ENCODE peak calls at places on chromosomes 13 and 19, in ten cellular contexts. J is IMR-90; L is WERI-Rb-1; D is CD8-positive, alpha-beta memory T cell; F is breast epithelium; B is tibial nerve; C is pancreas; H is stomach; Q is effector memory CD4-positive, alpha-beta T cell; N is colonic mucosa. R is an unnamed sample.

GRCh38 chr13:99617474-99618255 is 116.4 kb downstream of the TM9SF2 start:
- DNase-seq in J (peak), L (peak), D (no peak), F (no peak), B (peak), C (no peak), H (no peak), Q (no peak), N (peak), R (no peak)

GRCh38 chr13:49124693-49125304 is 95.3 kb upstream of the MLNR start:
- DNase-seq in J (no peak), L (no peak), D (no peak), F (no peak), B (no peak), C (no peak), H (no peak), Q (no peak), N (no peak), R (no peak)

GRCh38 chr19:4456843-4457653 is 546 bp downstream of the UBXN6 start:
- DNase-seq in J (peak), L (peak), D (peak), F (no peak), B (no peak), C (peak), H (peak), Q (peak), N (peak), R (peak)

GRCh38 chr13:84315527-84315926 is 433.3 kb upstream of the SLITRK1 start:
- DNase-seq in J (no peak), L (no peak), D (no peak), F (no peak), B (no peak), C (no peak), H (no peak), Q (no peak), N (no peak), R (no peak)

GRCh38 chr13:72960541-72960940 is 98.3 kb upstream of the KLF5 start:
- DNase-seq in J (no peak), L (no peak), D (no peak), F (no peak), B (no peak), C (no peak), H (no peak), Q (no peak), N (no peak), R (no peak)

GRCh38 chr19:57841364-57841763 is 8.3 kb upstream of the ZNF587 start:
- DNase-seq in J (no peak), L (no peak), D (no peak), F (no peak), B (no peak), C (no peak), H (no peak), Q (no peak), N (no peak), R (no peak)

GRCh38 chr19:1274852-1275259 is 474 bp upstream of the FAM174C start:
- DNase-seq in J (no peak), L (peak), D (peak), F (no peak), B (no peak), C (no peak), H (no peak), Q (no peak), N (no peak), R (peak)

GRCh38 chr19:10760268-10760944 is 42.5 kb downstream of the DNM2 start:
- DNase-seq in J (no peak), L (peak), D (no peak), F (no peak), B (no peak), C (no peak), H (no peak), Q (no peak), N (no peak), R (no peak)

GRCh38 chr13:31369213-31369612 is 169.4 kb downstream of the B3GLCT start:
- DNase-seq in J (no peak), L (no peak), D (no peak), F (no peak), B (no peak), C (no peak), H (no peak), Q (no peak), N (no peak), R (no peak)

GRCh38 chr19:55958356-55958755 is 10.7 kb downstream of the NLRP8 start:
- DNase-seq in J (no peak), L (no peak), D (no peak), F (peak), B (no peak), C (no peak), H (no peak), Q (no peak), N (no peak), R (no peak)

GRCh38 chr19:1274081-1274851 is 1.1 kb upstream of the FAM174C start:
- DNase-seq in J (no peak), L (no peak), D (no peak), F (no peak), B (no peak), C (no peak), H (no peak), Q (no peak), N (no peak), R (no peak)

GRCh38 chr13:113854238-113855011 is 9.5 kb downstream of the GAS6 start:
- DNase-seq in J (peak), L (peak), D (no peak), F (peak), B (no peak), C (peak), H (no peak), Q (no peak), N (peak), R (no peak)

GRCh38 chr13:23578411-23579071 is 8.3 kb downstream of the TNFRSF19 start:
- DNase-seq in J (peak), L (peak), D (peak), F (peak), B (peak), C (peak), H (peak), Q (peak), N (peak), R (peak)

GRCh38 chr13:68609671-68610070 is 1379.5 kb upstream of the PCDH9 start:
- DNase-seq in J (no peak), L (no peak), D (no peak), F (no peak), B (no peak), C (no peak), H (no peak), Q (no peak), N (no peak), R (no peak)

GRCh38 chr19:47421244-47421786 is 2.0 kb upstream of the MEIS3 start:
- DNase-seq in J (no peak), L (no peak), D (no peak), F (no peak), B (no peak), C (no peak), H (no peak), Q (no peak), N (no peak), R (no peak)

GRCh38 chr13:30551194-30551593 is 66.5 kb upstream of the USPL1 start:
- DNase-seq in J (peak), L (peak), D (no peak), F (no peak), B (no peak), C (no peak), H (no peak), Q (no peak), N (no peak), R (peak)

GRCh38 chr19:38502410-38503143 is 69.1 kb downstream of the RYR1 start:
- DNase-seq in J (no peak), L (no peak), D (no peak), F (no peak), B (no peak), C (no peak), H (no peak), Q (no peak), N (no peak), R (no peak)

GRCh38 chr13:100563779-100564178 is 24.8 kb downstream of the GGACT start:
- DNase-seq in J (no peak), L (no peak), D (no peak), F (no peak), B (no peak), C (no peak), H (no peak), Q (no peak), N (no peak), R (no peak)

GRCh38 chr13:77760893-77761292 is 63.4 kb downstream of the SLAIN1 start:
- DNase-seq in J (no peak), L (no peak), D (no peak), F (peak), B (no peak), C (no peak), H (no peak), Q (no peak), N (no peak), R (no peak)

DNA sequence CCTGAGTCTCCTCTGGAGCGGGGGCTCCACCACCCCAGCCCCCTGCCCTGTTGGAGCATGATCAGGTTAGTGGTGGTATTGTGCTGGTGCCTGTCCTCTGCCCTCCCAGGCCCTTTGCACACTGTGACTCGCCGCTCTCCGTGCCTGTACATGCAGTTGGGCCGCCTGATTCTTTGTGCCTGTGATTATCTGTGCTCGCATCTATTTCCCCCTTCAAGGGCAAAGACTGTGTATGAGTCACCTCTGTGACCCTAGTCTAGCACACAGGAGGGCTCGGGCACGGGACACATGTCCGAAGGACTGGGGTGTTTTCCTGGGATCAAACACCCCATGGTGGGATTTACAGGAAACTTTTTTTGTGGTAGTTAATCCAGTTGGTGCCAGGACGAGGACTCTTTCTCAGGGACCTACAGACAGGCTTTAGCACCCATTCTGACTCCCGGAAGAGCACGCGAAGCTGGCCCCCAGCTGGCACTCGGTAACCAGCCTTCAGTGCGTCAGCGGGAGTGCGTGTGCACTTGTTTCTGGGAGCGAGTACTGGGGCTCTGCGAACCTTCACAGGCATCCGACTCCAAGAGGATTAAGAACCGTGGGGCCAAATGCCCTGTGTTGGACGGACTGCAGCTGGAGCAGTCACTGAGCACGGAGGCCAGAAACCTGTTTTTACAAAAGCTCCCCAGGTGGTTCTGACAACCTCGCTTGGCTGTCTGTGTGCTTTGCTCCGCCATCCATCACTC is 6.7 kb downstream of the PPP1R37 start:
- DNase-seq in J (peak), L (peak), D (no peak), F (no peak), B (no peak), C (no peak), H (peak), Q (no peak), N (no peak), R (no peak)
- H3K27ac ChIP-seq in J (no peak), L (no peak), D (peak), F (peak), B (no peak), C (peak), H (peak), Q (no peak), N (no peak), R (no peak)

DNA sequence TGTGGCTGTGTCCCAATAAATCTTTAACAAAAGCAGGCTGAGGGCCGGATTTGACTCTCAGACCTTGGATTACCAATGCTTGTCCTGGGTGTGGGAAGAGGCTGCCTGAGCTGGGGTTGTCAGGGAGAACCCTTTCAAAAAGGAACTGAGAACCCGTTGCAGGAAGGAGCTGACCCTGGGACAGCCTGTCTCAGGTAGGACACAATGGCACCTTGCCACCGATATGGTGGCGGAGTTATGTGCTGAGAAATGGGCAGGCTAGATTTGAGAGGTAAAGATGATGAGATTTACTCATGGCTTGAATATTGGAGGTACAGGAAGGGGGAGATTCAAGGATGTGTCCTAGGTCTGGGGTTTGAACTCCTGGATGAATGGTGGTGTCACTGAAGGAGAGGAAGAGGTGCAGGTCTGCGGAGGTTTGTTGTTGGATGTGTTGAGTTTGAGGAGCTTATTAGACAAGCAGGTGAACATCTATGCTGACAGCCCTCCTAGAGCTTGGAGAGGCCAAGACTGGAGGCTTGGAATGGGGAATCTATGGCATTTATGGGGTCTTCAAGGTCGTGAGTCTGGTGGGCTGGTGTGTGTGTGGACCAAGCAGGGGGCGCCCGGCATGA is 7.2 kb downstream of the PLEKHF1 start:
- DNase-seq in J (no peak), L (no peak), D (no peak), F (no peak), B (no peak), C (no peak), H (no peak), Q (no peak), N (no peak), R (no peak)
- H3K27ac ChIP-seq in J (no peak), L (no peak), D (peak), F (peak), B (peak), C (peak), H (no peak), Q (peak), N (peak), R (peak)

GRCh38 chr19:41319500-41320184 is 9.7 kb downstream of the CCDC97 start:
- DNase-seq in J (no peak), L (no peak), D (no peak), F (no peak), B (no peak), C (no peak), H (no peak), Q (no peak), N (no peak), R (no peak)

GRCh38 chr19:41320185-41320518 is 10.2 kb downstream of the CCDC97 start:
- DNase-seq in J (no peak), L (no peak), D (no peak), F (no peak), B (no peak), C (no peak), H (no peak), Q (no peak), N (no peak), R (no peak)

GRCh38 chr19:41321600-41322270 is 11.8 kb downstream of the CCDC97 start:
- DNase-seq in J (peak), L (peak), D (no peak), F (no peak), B (no peak), C (no peak), H (no peak), Q (no peak), N (no peak), R (no peak)

GRCh38 chr19:41321204-41321599 is 11.2 kb downstream of the CCDC97 start:
- DNase-seq in J (no peak), L (no peak), D (no peak), F (no peak), B (no peak), C (no peak), H (no peak), Q (no peak), N (no peak), R (no peak)

DNA sequence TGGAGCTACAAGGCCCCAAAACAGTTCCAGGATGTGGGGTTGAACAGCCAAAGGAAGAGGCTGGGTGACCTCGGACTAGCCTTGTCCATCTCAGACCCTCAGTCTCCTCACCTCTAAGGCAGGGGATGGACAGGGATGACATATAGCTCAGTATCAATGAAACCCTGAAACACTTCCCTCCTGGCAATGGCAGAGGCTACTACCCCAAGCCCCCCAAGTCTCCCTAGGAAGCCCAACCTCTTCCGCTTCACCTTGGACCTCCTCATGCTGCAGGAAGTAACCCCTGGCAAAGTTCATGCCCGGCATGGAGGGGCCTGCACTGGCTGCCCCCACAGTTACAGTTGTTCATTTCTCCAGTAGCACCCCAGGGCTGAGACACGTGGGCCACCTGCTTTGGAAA is 10.6 kb downstream of the CCDC97 start:
- DNase-seq in J (no peak), L (no peak), D (no peak), F (no peak), B (no peak), C (peak), H (no peak), Q (no peak), N (no peak), R (no peak)
- H3K27ac ChIP-seq in J (no peak), L (no peak), D (no peak), F (no peak), B (no peak), C (no peak), H (no peak), Q (no peak), N (no peak), R (no peak)

GRCh38 chr13:110410000-110410399 is 102.9 kb downstream of the COL4A2 start:
- DNase-seq in J (no peak), L (no peak), D (no peak), F (no peak), B (no peak), C (no peak), H (no peak), Q (no peak), N (no peak), R (no peak)
- H3K27ac ChIP-seq in J (peak), L (no peak), D (no peak), F (peak), B (peak), C (no peak), H (peak), Q (no peak), N (peak), R (no peak)

GRCh38 chr13:112845511-112846144 is 123.4 kb upstream of the MCF2L start:
- DNase-seq in J (no peak), L (no peak), D (no peak), F (no peak), B (no peak), C (no peak), H (no peak), Q (no peak), N (no peak), R (no peak)
- H3K27ac ChIP-seq in J (no peak), L (no peak), D (no peak), F (no peak), B (no peak), C (no peak), H (no peak), Q (no peak), N (no peak), R (no peak)

GRCh38 chr19:33442706-33443105 is 69.2 kb downstream of the CEBPG start:
- DNase-seq in J (no peak), L (no peak), D (no peak), F (no peak), B (no peak), C (peak), H (no peak), Q (no peak), N (no peak), R (no peak)

GRCh38 chr19:33441277-33441699 is 67.8 kb downstream of the CEBPG start:
- DNase-seq in J (no peak), L (no peak), D (peak), F (no peak), B (no peak), C (peak), H (no peak), Q (no peak), N (no peak), R (no peak)

GRCh38 chr19:33440682-33441081 is 67.2 kb downstream of the CEBPG start:
- DNase-seq in J (no peak), L (no peak), D (peak), F (no peak), B (no peak), C (peak), H (no peak), Q (no peak), N (no peak), R (no peak)

GRCh38 chr19:33440241-33440640 is 66.7 kb downstream of the CEBPG start:
- DNase-seq in J (no peak), L (no peak), D (peak), F (no peak), B (no peak), C (peak), H (no peak), Q (no peak), N (no peak), R (no peak)

DNA sequence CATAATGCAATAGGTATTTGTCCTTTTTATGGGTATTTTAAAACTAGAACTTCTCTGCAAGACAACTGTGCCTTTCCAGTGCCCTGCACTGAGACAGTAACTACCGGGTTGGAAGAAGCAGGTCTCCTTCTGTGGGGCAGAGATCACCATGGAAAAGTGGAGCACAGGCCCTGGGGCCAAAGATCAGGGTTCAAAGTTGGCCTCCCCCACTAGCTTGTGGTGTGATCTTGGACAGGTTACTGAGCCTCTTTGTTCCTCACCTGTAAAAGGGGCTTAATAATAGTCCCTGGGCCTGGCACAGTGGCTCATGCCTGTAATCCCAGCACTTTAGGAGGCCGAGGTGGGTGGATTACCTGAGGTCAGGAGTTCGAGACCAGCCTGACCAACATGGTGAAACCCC is 68.3 kb downstream of the CEBPG start:
- DNase-seq in J (no peak), L (no peak), D (no peak), F (no peak), B (no peak), C (peak), H (no peak), Q (no peak), N (no peak), R (no peak)
- H3K27ac ChIP-seq in J (no peak), L (no peak), D (no peak), F (no peak), B (no peak), C (no peak), H (no peak), Q (no peak), N (no peak), R (no peak)

GRCh38 chr13:110419946-110420345 is 112.9 kb downstream of the COL4A2 start:
- DNase-seq in J (no peak), L (no peak), D (no peak), F (no peak), B (no peak), C (no peak), H (no peak), Q (no peak), N (no peak), R (no peak)
- H3K27ac ChIP-seq in J (no peak), L (no peak), D (no peak), F (peak), B (peak), C (no peak), H (no peak), Q (no peak), N (peak), R (no peak)

GRCh38 chr13:33213024-33213795 is 72.3 kb downstream of the STARD13 start:
- DNase-seq in J (no peak), L (peak), D (no peak), F (peak), B (no peak), C (no peak), H (peak), Q (no peak), N (no peak), R (no peak)

GRCh38 chr13:33207616-33207964 is 78.0 kb downstream of the STARD13 start:
- DNase-seq in J (peak), L (peak), D (no peak), F (no peak), B (no peak), C (no peak), H (no peak), Q (no peak), N (no peak), R (no peak)

GRCh38 chr13:33208290-33208990 is 77.1 kb downstream of the STARD13 start:
- DNase-seq in J (no peak), L (no peak), D (no peak), F (no peak), B (no peak), C (no peak), H (no peak), Q (no peak), N (peak), R (no peak)

GRCh38 chr13:33213797-33214196 is 71.8 kb downstream of the STARD13 start:
- DNase-seq in J (peak), L (peak), D (no peak), F (no peak), B (no peak), C (no peak), H (peak), Q (no peak), N (no peak), R (no peak)

GRCh38 chr13:33212396-33212795 is 73.2 kb downstream of the STARD13 start:
- DNase-seq in J (no peak), L (no peak), D (no peak), F (no peak), B (no peak), C (no peak), H (no peak), Q (no peak), N (no peak), R (no peak)
- H3K27ac ChIP-seq in J (peak), L (no peak), D (no peak), F (no peak), B (peak), C (no peak), H (no peak), Q (no peak), N (no peak), R (no peak)

R was measured in CD4-positive, CD25-positive, alpha-beta regulatory T cell.